ENCODE peak calls at places on chromosome 18, in four cellular contexts. J, Y, C and V are unnamed samples.
A peak's percentile ranks its signal among the peaks of the same experiment; 100 is the strongest.

GRCh38 chr18:35436076-35436649 is 59.0 kb upstream of the ZNF396 start:
- DNase-seq in J (no peak), Y (peak; percentile 45), C (no peak), V (no peak)

GRCh38 chr18:44955825-44956224 is 275.1 kb downstream of the SETBP1 start:
- DNase-seq in J (no peak), Y (no peak), C (no peak), V (no peak)

GRCh38 chr18:12409466-12409865 is 1.7 kb downstream of the PRELID3A start:
- DNase-seq in C (no peak), J (no peak), Y (no peak), V (peak; percentile 21)

GRCh38 chr18:77062518-77063003 is 70.0 kb downstream of the MBP start:
- DNase-seq in Y (no peak), J (no peak), C (no peak), V (peak; percentile 33)

GRCh38 chr18:8668381-8668780 is 37.0 kb upstream of the MTCL1 start:
- DNase-seq in J (no peak), Y (no peak), C (no peak), V (no peak)

GRCh38 chr18:50128506-50129271 is 66.3 kb downstream of the MYO5B start:
- DNase-seq in J (no peak), Y (no peak), C (peak; percentile 56), V (no peak)

GRCh38 chr18:62418258-62418657 is 93.1 kb downstream of the TNFRSF11A start:
- DNase-seq in Y (no peak), J (no peak), C (no peak), V (no peak)

GRCh38 chr18:40949138-40949949 is 1005.7 kb upstream of the PIK3C3 start:
- DNase-seq in J (no peak), Y (no peak), C (no peak), V (no peak)

GRCh38 chr18:30683836-30684235 is 358.7 kb downstream of the DSC3 start:
- DNase-seq in C (no peak), J (no peak), Y (no peak), V (no peak)

GRCh38 chr18:39681061-39681460 is 2115.5 kb upstream of the CELF4 start:
- DNase-seq in J (no peak), Y (no peak), C (no peak), V (no peak)

GRCh38 chr18:56672391-56672790 is 21.2 kb downstream of the WDR7 start:
- DNase-seq in C (no peak), J (no peak), Y (peak; percentile 41), V (no peak)

GRCh38 chr18:7950380-7951143 is 383.4 kb downstream of the PTPRM start:
- DNase-seq in J (no peak), Y (peak; percentile 46), C (no peak), V (peak; percentile 82)